ENCODE peak calls at places on chromosomes 6 and 20, in seven cellular contexts. One of them, this sample, is unnamed.

GRCh38 chr6:38264605-38265004 is 375.1 kb downstream of the BTBD9 start:
- DNase-seq in HFFc6: no peak
- DNase-seq in IMR-90: peak
- DNase-seq in foreskin keratinocyte: no peak
- DNase-seq in GM12865: no peak
- DNase-seq in endothelial cell: no peak
- DNase-seq in ovary: no peak
- DNase-seq in this sample: no peak

GRCh38 chr20:20303742-20304141 is 64.2 kb upstream of the INSM1 start:
- DNase-seq in foreskin keratinocyte: no peak
- DNase-seq in endothelial cell: no peak
- DNase-seq in ovary: no peak
- DNase-seq in IMR-90: no peak
- DNase-seq in HFFc6: no peak
- DNase-seq in GM12865: no peak
- DNase-seq in this sample: peak

GRCh38 chr6:155498370-155498769 is 42.7 kb upstream of the NOX3 start:
- DNase-seq in ovary: no peak
- DNase-seq in endothelial cell: no peak
- DNase-seq in IMR-90: peak
- DNase-seq in foreskin keratinocyte: no peak
- DNase-seq in HFFc6: peak
- DNase-seq in GM12865: no peak
- DNase-seq in this sample: no peak

GRCh38 chr6:15260099-15260821 is 14.4 kb downstream of the JARID2 start:
- DNase-seq in foreskin keratinocyte: no peak
- DNase-seq in HFFc6: no peak
- DNase-seq in endothelial cell: no peak
- DNase-seq in GM12865: no peak
- DNase-seq in IMR-90: peak
- DNase-seq in ovary: no peak
- DNase-seq in this sample: no peak

GRCh38 chr6:109461733-109462526 is 6.4 kb upstream of the MICAL1 start:
- DNase-seq in endothelial cell: no peak
- DNase-seq in GM12865: no peak
- DNase-seq in foreskin keratinocyte: peak
- DNase-seq in ovary: no peak
- DNase-seq in HFFc6: no peak
- DNase-seq in IMR-90: no peak
- DNase-seq in this sample: no peak

GRCh38 chr6:105795913-105796517 is 290.1 kb upstream of the PRDM1 start:
- DNase-seq in GM12865: no peak
- DNase-seq in endothelial cell: no peak
- DNase-seq in ovary: no peak
- DNase-seq in HFFc6: peak
- DNase-seq in foreskin keratinocyte: no peak
- DNase-seq in IMR-90: no peak
- DNase-seq in this sample: no peak

GRCh38 chr20:59832406-59833156 is 100.9 kb downstream of the SYCP2 start:
- DNase-seq in HFFc6: no peak
- DNase-seq in foreskin keratinocyte: no peak
- DNase-seq in endothelial cell: no peak
- DNase-seq in GM12865: no peak
- DNase-seq in IMR-90: no peak
- DNase-seq in ovary: no peak
- DNase-seq in this sample: no peak

GRCh38 chr6:19781269-19781668 is 55.9 kb upstream of the ID4 start:
- DNase-seq in GM12865: no peak
- DNase-seq in foreskin keratinocyte: no peak
- DNase-seq in ovary: no peak
- DNase-seq in HFFc6: no peak
- DNase-seq in IMR-90: no peak
- DNase-seq in endothelial cell: no peak
- DNase-seq in this sample: no peak

GRCh38 chr6:16006681-16007080 is 122.2 kb upstream of the MYLIP start:
- DNase-seq in ovary: no peak
- DNase-seq in foreskin keratinocyte: no peak
- DNase-seq in GM12865: peak
- DNase-seq in IMR-90: no peak
- DNase-seq in HFFc6: no peak
- DNase-seq in endothelial cell: no peak
- DNase-seq in this sample: no peak

GRCh38 chr6:3804981-3805380 is 44.2 kb upstream of the FAM50B start:
- DNase-seq in endothelial cell: no peak
- DNase-seq in GM12865: no peak
- DNase-seq in foreskin keratinocyte: no peak
- DNase-seq in ovary: no peak
- DNase-seq in HFFc6: no peak
- DNase-seq in IMR-90: no peak
- DNase-seq in this sample: no peak

GRCh38 chr6:36682328-36683144 is 4.0 kb downstream of the CDKN1A start:
- DNase-seq in ovary: peak
- DNase-seq in endothelial cell: no peak
- DNase-seq in foreskin keratinocyte: peak
- DNase-seq in IMR-90: no peak
- DNase-seq in HFFc6: peak
- DNase-seq in GM12865: peak
- DNase-seq in this sample: no peak

GRCh38 chr6:111565316-111566221 is 40.1 kb downstream of the TRAF3IP2 start:
- DNase-seq in ovary: no peak
- DNase-seq in foreskin keratinocyte: no peak
- DNase-seq in GM12865: peak
- DNase-seq in endothelial cell: no peak
- DNase-seq in IMR-90: no peak
- DNase-seq in HFFc6: no peak
- DNase-seq in this sample: no peak

GRCh38 chr6:164926686-164927085 is 382.7 kb downstream of the C6orf118 start:
- DNase-seq in endothelial cell: no peak
- DNase-seq in foreskin keratinocyte: no peak
- DNase-seq in HFFc6: no peak
- DNase-seq in IMR-90: no peak
- DNase-seq in ovary: no peak
- DNase-seq in GM12865: no peak
- DNase-seq in this sample: no peak

GRCh38 chr6:129183681-129184216 is 300.8 kb downstream of the LAMA2 start:
- DNase-seq in foreskin keratinocyte: peak
- DNase-seq in ovary: no peak
- DNase-seq in endothelial cell: no peak
- DNase-seq in IMR-90: peak
- DNase-seq in HFFc6: peak
- DNase-seq in GM12865: no peak
- DNase-seq in this sample: no peak

GRCh38 chr6:79570802-79571367 is 33.7 kb upstream of the LCA5 start:
- DNase-seq in ovary: no peak
- DNase-seq in endothelial cell: no peak
- DNase-seq in IMR-90: peak
- DNase-seq in GM12865: peak
- DNase-seq in foreskin keratinocyte: no peak
- DNase-seq in HFFc6: peak
- DNase-seq in this sample: no peak

GRCh38 chr20:595330-596308 is 14.5 kb downstream of the TCF15 start:
- DNase-seq in HFFc6: no peak
- DNase-seq in foreskin keratinocyte: no peak
- DNase-seq in IMR-90: no peak
- DNase-seq in endothelial cell: no peak
- DNase-seq in ovary: no peak
- DNase-seq in GM12865: no peak
- DNase-seq in this sample: no peak

GRCh38 chr6:13303668-13304017 is 24.7 kb downstream of the TBC1D7 start:
- DNase-seq in GM12865: peak
- DNase-seq in ovary: peak
- DNase-seq in endothelial cell: no peak
- DNase-seq in HFFc6: peak
- DNase-seq in foreskin keratinocyte: no peak
- DNase-seq in IMR-90: peak
- DNase-seq in this sample: peak

GRCh38 chr6:152748843-152749242 is 1.8 kb upstream of the VIP start:
- DNase-seq in foreskin keratinocyte: no peak
- DNase-seq in HFFc6: peak
- DNase-seq in endothelial cell: no peak
- DNase-seq in IMR-90: peak
- DNase-seq in ovary: no peak
- DNase-seq in GM12865: no peak
- DNase-seq in this sample: no peak
- TF ChIP-seq CTCF in foreskin keratinocyte: peak
- TF ChIP-seq CTCF in HFFc6: peak
- TF ChIP-seq CTCF in endothelial cell: peak
- TF ChIP-seq CTCF in IMR-90: peak
- TF ChIP-seq CTCF in ovary: no peak
- TF ChIP-seq CTCF in GM12865: no peak
- TF ChIP-seq CTCF in this sample: no peak

DNA sequence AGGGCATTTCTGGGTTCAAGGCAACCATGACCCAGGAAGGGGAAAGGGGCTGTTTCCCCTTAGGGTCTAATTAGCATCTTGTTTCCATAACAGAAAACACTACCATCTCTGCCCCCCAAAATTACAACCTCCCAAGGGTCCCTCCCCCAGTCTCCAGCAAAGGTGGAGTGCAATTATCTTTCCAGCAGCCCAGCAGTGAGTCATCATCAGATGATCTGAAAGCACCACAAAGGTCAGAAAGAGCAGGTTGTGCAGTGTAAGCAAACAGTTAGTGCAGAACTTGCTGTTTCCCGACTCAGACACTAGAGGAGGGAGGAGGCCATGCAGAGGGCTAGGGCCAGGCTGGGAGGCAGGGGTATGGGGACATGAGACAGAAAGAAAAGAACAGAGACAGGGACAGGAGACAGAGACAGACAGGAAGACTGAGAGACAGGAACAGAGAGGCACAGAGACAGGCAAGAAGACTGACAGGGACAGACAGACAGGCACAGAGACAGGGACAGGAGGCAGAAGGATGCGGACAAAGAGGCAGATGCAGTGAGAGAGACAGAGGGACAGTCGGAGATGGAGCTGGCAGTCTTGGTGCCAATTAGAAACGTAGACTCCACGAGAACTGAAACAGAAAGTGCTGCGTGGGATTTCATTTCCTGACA is 62.5 kb downstream of the PYGB start:
- DNase-seq in HFFc6: peak
- DNase-seq in IMR-90: peak
- DNase-seq in foreskin keratinocyte: peak
- DNase-seq in endothelial cell: no peak
- DNase-seq in GM12865: peak
- DNase-seq in ovary: peak
- DNase-seq in this sample: peak
- TF ChIP-seq CTCF in HFFc6: peak
- TF ChIP-seq CTCF in IMR-90: peak
- TF ChIP-seq CTCF in foreskin keratinocyte: peak
- TF ChIP-seq CTCF in endothelial cell: no peak
- TF ChIP-seq CTCF in GM12865: peak
- TF ChIP-seq CTCF in ovary: peak
- TF ChIP-seq CTCF in this sample: peak

DNA sequence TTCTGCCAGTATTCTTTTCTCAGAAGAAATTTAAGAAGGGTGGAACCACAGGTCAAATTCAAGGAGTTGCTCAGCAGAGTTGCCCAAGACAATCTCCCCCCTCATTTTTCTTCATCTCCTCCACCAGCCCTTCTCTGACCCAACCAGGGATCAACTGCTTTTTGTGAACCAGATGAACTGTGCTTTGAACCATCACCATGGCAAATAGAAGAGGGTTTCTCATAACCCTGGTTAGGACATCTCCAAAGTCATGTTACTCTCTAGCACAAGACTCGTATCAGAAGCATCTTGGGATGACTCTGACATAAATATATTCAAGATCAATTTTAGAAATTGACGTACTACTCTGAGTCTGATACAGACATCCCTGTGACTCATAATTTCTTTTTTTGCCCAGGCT is 130.7 kb downstream of the ALDH8A1 start:
- DNase-seq in foreskin keratinocyte: no peak
- DNase-seq in ovary: no peak
- DNase-seq in endothelial cell: no peak
- DNase-seq in IMR-90: no peak
- DNase-seq in GM12865: no peak
- DNase-seq in HFFc6: no peak
- DNase-seq in this sample: no peak
- TF ChIP-seq CTCF in foreskin keratinocyte: no peak
- TF ChIP-seq CTCF in ovary: no peak
- TF ChIP-seq CTCF in endothelial cell: no peak
- TF ChIP-seq CTCF in IMR-90: no peak
- TF ChIP-seq CTCF in GM12865: no peak
- TF ChIP-seq CTCF in HFFc6: no peak
- TF ChIP-seq CTCF in this sample: no peak

GRCh38 chr20:42204261-42204660 is 586.1 kb upstream of the CHD6 start:
- DNase-seq in foreskin keratinocyte: no peak
- DNase-seq in HFFc6: no peak
- DNase-seq in ovary: no peak
- DNase-seq in IMR-90: no peak
- DNase-seq in endothelial cell: no peak
- DNase-seq in GM12865: no peak
- DNase-seq in this sample: no peak
- TF ChIP-seq CTCF in foreskin keratinocyte: no peak
- TF ChIP-seq CTCF in HFFc6: peak
- TF ChIP-seq CTCF in ovary: no peak
- TF ChIP-seq CTCF in IMR-90: no peak
- TF ChIP-seq CTCF in endothelial cell: peak
- TF ChIP-seq CTCF in GM12865: no peak
- TF ChIP-seq CTCF in this sample: no peak

DNA sequence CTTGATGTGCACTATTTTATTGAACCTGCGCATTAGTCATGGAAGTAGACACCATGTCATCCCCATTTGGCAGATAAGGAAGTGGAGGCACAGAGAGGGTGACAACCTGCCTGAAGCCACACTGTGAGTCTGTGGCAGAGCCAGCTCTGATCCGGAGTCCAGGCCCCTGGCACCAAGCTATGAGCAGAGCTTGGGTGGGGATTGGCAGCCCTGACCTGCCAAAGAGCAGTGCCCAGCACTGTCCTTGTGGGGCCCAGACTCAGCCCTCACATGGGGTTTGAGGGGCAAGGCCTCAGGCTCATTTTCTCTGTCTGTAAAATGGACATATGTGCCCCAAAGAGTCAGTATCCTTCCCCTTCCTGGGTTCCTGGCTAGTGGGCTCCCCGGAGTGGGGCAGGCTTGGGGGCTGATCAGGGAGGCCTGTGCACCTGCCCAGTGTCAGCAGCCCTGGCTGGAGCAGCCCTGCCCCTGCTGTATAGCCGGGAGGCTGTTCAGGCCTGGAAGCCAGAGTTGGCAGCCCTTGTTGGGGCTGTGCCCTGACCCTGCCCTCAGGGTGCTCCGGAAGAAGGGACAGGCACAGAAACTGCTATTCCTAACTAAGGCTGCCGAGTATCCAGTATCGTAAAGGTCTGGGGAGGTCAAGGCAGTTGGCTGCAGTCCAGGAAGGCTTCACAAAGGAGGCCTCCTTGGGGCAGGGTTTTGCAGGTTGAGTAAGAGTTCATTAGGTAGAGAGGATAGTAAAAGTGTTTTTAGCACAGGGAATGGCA is 38.7 kb downstream of the TGM2 start:
- DNase-seq in HFFc6: no peak
- DNase-seq in IMR-90: no peak
- DNase-seq in ovary: peak
- DNase-seq in foreskin keratinocyte: no peak
- DNase-seq in GM12865: no peak
- DNase-seq in endothelial cell: no peak
- DNase-seq in this sample: peak
- TF ChIP-seq CTCF in HFFc6: no peak
- TF ChIP-seq CTCF in IMR-90: no peak
- TF ChIP-seq CTCF in ovary: no peak
- TF ChIP-seq CTCF in foreskin keratinocyte: no peak
- TF ChIP-seq CTCF in GM12865: no peak
- TF ChIP-seq CTCF in endothelial cell: no peak
- TF ChIP-seq CTCF in this sample: no peak

GRCh38 chr6:42563697-42564495 is at the start of gene UBR2:
- DNase-seq in IMR-90: peak
- DNase-seq in HFFc6: peak
- DNase-seq in foreskin keratinocyte: peak
- DNase-seq in endothelial cell: peak
- DNase-seq in ovary: peak
- DNase-seq in GM12865: peak
- DNase-seq in this sample: peak
- TF ChIP-seq CTCF in IMR-90: peak
- TF ChIP-seq CTCF in HFFc6: peak
- TF ChIP-seq CTCF in foreskin keratinocyte: peak
- TF ChIP-seq CTCF in endothelial cell: peak
- TF ChIP-seq CTCF in ovary: peak
- TF ChIP-seq CTCF in GM12865: peak
- TF ChIP-seq CTCF in this sample: peak